ENCODE peak calls at places on chromosomes 4 and X, in five cellular contexts. One of them, this sample, is unnamed.

GRCh38 chrX:2311483-2311882 is 189.3 kb downstream of the DHRSX start:
- DNase-seq in cardiac fibroblast: no peak
- DNase-seq in C1 segment of cervical spinal cord: no peak
- DNase-seq in CD8-positive, alpha-beta memory T cell: no peak
- DNase-seq in RPMI7951: no peak
- DNase-seq in this sample: no peak

GRCh38 chrX:132292753-132293152 is 73.5 kb upstream of the RAP2C start:
- DNase-seq in cardiac fibroblast: peak; percentile 74
- DNase-seq in C1 segment of cervical spinal cord: no peak
- DNase-seq in RPMI7951: peak; percentile 41
- DNase-seq in CD8-positive, alpha-beta memory T cell: peak; percentile 49
- DNase-seq in this sample: no peak

GRCh38 chrX:134570509-134570846 is 87.8 kb downstream of the PLAC1 start:
- DNase-seq in cardiac fibroblast: no peak
- DNase-seq in CD8-positive, alpha-beta memory T cell: no peak
- DNase-seq in C1 segment of cervical spinal cord: no peak
- DNase-seq in RPMI7951: no peak
- DNase-seq in this sample: no peak

GRCh38 chr4:182286035-182286434 is 42.8 kb downstream of the TENM3 start:
- DNase-seq in cardiac fibroblast: no peak
- DNase-seq in CD8-positive, alpha-beta memory T cell: no peak
- DNase-seq in RPMI7951: peak; percentile 58
- DNase-seq in C1 segment of cervical spinal cord: no peak
- DNase-seq in this sample: peak; percentile 39

GRCh38 chr4:72077346-72077745 is 45.5 kb downstream of the NPFFR2 start:
- DNase-seq in CD8-positive, alpha-beta memory T cell: no peak
- DNase-seq in RPMI7951: no peak
- DNase-seq in C1 segment of cervical spinal cord: no peak
- DNase-seq in cardiac fibroblast: no peak
- DNase-seq in this sample: no peak

GRCh38 chr4:184330008-184330400 is 112.3 kb upstream of the ENPP6 start:
- DNase-seq in C1 segment of cervical spinal cord: peak; percentile 68
- DNase-seq in RPMI7951: peak; percentile 60
- DNase-seq in cardiac fibroblast: no peak
- DNase-seq in CD8-positive, alpha-beta memory T cell: no peak
- DNase-seq in this sample: no peak

GRCh38 chr4:176309772-176310171 is 10.0 kb upstream of the SPCS3 start:
- DNase-seq in RPMI7951: no peak
- DNase-seq in cardiac fibroblast: no peak
- DNase-seq in C1 segment of cervical spinal cord: no peak
- DNase-seq in CD8-positive, alpha-beta memory T cell: no peak
- DNase-seq in this sample: peak; percentile 37

GRCh38 chrX:35289952-35290351 is 347.4 kb downstream of the FAM47B start:
- DNase-seq in cardiac fibroblast: no peak
- DNase-seq in C1 segment of cervical spinal cord: no peak
- DNase-seq in RPMI7951: no peak
- DNase-seq in CD8-positive, alpha-beta memory T cell: no peak
- DNase-seq in this sample: no peak

GRCh38 chrX:28920554-28920953 is 333.3 kb downstream of the IL1RAPL1 start:
- DNase-seq in C1 segment of cervical spinal cord: no peak
- DNase-seq in RPMI7951: no peak
- DNase-seq in CD8-positive, alpha-beta memory T cell: no peak
- DNase-seq in cardiac fibroblast: peak; percentile 7
- DNase-seq in this sample: no peak

GRCh38 chr4:100258675-100259074 is 68.4 kb upstream of the DDIT4L start:
- DNase-seq in cardiac fibroblast: no peak
- DNase-seq in CD8-positive, alpha-beta memory T cell: no peak
- DNase-seq in C1 segment of cervical spinal cord: no peak
- DNase-seq in RPMI7951: no peak
- DNase-seq in this sample: no peak

GRCh38 chr4:74950200-74950599 is 17.3 kb downstream of the PARM1 start:
- DNase-seq in C1 segment of cervical spinal cord: no peak
- DNase-seq in RPMI7951: peak; percentile 2
- DNase-seq in cardiac fibroblast: no peak
- DNase-seq in CD8-positive, alpha-beta memory T cell: no peak
- DNase-seq in this sample: no peak

GRCh38 chr4:69546121-69546520 is 50.4 kb upstream of the UGT2B4 start:
- DNase-seq in CD8-positive, alpha-beta memory T cell: no peak
- DNase-seq in RPMI7951: no peak
- DNase-seq in C1 segment of cervical spinal cord: no peak
- DNase-seq in cardiac fibroblast: no peak
- DNase-seq in this sample: peak; percentile 63

GRCh38 chrX:69305333-69306062 is 140.2 kb upstream of the PJA1 start:
- DNase-seq in RPMI7951: no peak
- DNase-seq in CD8-positive, alpha-beta memory T cell: no peak
- DNase-seq in C1 segment of cervical spinal cord: peak; percentile 39
- DNase-seq in cardiac fibroblast: no peak
- DNase-seq in this sample: no peak

GRCh38 chr4:108783666-108784463 is 21.0 kb upstream of the ETNPPL start:
- DNase-seq in cardiac fibroblast: peak; percentile 21
- DNase-seq in CD8-positive, alpha-beta memory T cell: no peak
- DNase-seq in C1 segment of cervical spinal cord: no peak
- DNase-seq in RPMI7951: peak; percentile 35
- DNase-seq in this sample: no peak

GRCh38 chrX:153876112-153876491 is 9.9 kb downstream of the L1CAM start:
- DNase-seq in C1 segment of cervical spinal cord: no peak
- DNase-seq in RPMI7951: no peak
- DNase-seq in cardiac fibroblast: no peak
- DNase-seq in CD8-positive, alpha-beta memory T cell: no peak
- DNase-seq in this sample: no peak

GRCh38 chrX:11480626-11481025 is 185.1 kb downstream of the ARHGAP6 start:
- DNase-seq in cardiac fibroblast: peak; percentile 54
- DNase-seq in CD8-positive, alpha-beta memory T cell: no peak
- DNase-seq in RPMI7951: no peak
- DNase-seq in C1 segment of cervical spinal cord: no peak
- DNase-seq in this sample: no peak

GRCh38 chr4:18020145-18020670 is 1.3 kb downstream of the LCORL start:
- DNase-seq in C1 segment of cervical spinal cord: peak; percentile 24
- DNase-seq in RPMI7951: peak; percentile 9
- DNase-seq in CD8-positive, alpha-beta memory T cell: peak; percentile 46
- DNase-seq in cardiac fibroblast: peak; percentile 34
- DNase-seq in this sample: no peak

GRCh38 chr4:168888715-168889215 is 121.3 kb downstream of the CBR4 start:
- DNase-seq in RPMI7951: no peak
- DNase-seq in C1 segment of cervical spinal cord: no peak
- DNase-seq in cardiac fibroblast: no peak
- DNase-seq in CD8-positive, alpha-beta memory T cell: no peak
- DNase-seq in this sample: no peak

GRCh38 chr4:91116861-91117260 is 989.7 kb downstream of the CCSER1 start:
- DNase-seq in RPMI7951: no peak
- DNase-seq in CD8-positive, alpha-beta memory T cell: no peak
- DNase-seq in C1 segment of cervical spinal cord: no peak
- DNase-seq in cardiac fibroblast: peak; percentile 31
- DNase-seq in this sample: no peak

GRCh38 chr4:26431461-26432165 is 58.7 kb downstream of the CCKAR start:
- DNase-seq in CD8-positive, alpha-beta memory T cell: no peak
- DNase-seq in C1 segment of cervical spinal cord: no peak
- DNase-seq in cardiac fibroblast: no peak
- DNase-seq in RPMI7951: no peak
- DNase-seq in this sample: no peak

GRCh38 chrX:112769034-112769433 is 71.6 kb downstream of the AMOT start:
- DNase-seq in RPMI7951: no peak
- DNase-seq in C1 segment of cervical spinal cord: no peak
- DNase-seq in CD8-positive, alpha-beta memory T cell: no peak
- DNase-seq in cardiac fibroblast: no peak
- DNase-seq in this sample: no peak

GRCh38 chr4:112908511-112908910 is 140.9 kb upstream of the ANK2 start:
- DNase-seq in CD8-positive, alpha-beta memory T cell: no peak
- DNase-seq in C1 segment of cervical spinal cord: no peak
- DNase-seq in cardiac fibroblast: no peak
- DNase-seq in RPMI7951: peak; percentile 4
- DNase-seq in this sample: peak; percentile 22

GRCh38 chr4:602559-602942 is 22.8 kb upstream of the PDE6B start:
- DNase-seq in RPMI7951: no peak
- DNase-seq in C1 segment of cervical spinal cord: no peak
- DNase-seq in CD8-positive, alpha-beta memory T cell: peak; percentile 62
- DNase-seq in cardiac fibroblast: no peak
- DNase-seq in this sample: no peak

GRCh38 chrX:12973561-12974216 is 1.2 kb upstream of the TMSB4X start:
- DNase-seq in cardiac fibroblast: no peak
- DNase-seq in RPMI7951: no peak
- DNase-seq in CD8-positive, alpha-beta memory T cell: peak; percentile 73
- DNase-seq in C1 segment of cervical spinal cord: peak; percentile 27
- DNase-seq in this sample: no peak

GRCh38 chrX:118973389-118974087 is 880 bp upstream of the LONRF3 start:
- DNase-seq in C1 segment of cervical spinal cord: peak; percentile 4
- DNase-seq in RPMI7951: peak; percentile 5
- DNase-seq in CD8-positive, alpha-beta memory T cell: no peak
- DNase-seq in cardiac fibroblast: no peak
- DNase-seq in this sample: no peak

GRCh38 chr4:26268246-26268645 is 52.6 kb upstream of the RBPJ start:
- DNase-seq in C1 segment of cervical spinal cord: no peak
- DNase-seq in RPMI7951: peak; percentile 37
- DNase-seq in cardiac fibroblast: no peak
- DNase-seq in CD8-positive, alpha-beta memory T cell: no peak
- DNase-seq in this sample: no peak

GRCh38 chr4:174084542-174084941 is 198.9 kb downstream of the FBXO8 start:
- DNase-seq in C1 segment of cervical spinal cord: no peak
- DNase-seq in RPMI7951: no peak
- DNase-seq in CD8-positive, alpha-beta memory T cell: no peak
- DNase-seq in cardiac fibroblast: peak; percentile 51
- DNase-seq in this sample: peak; percentile 11

GRCh38 chr4:81095411-81095810 is 64.9 kb downstream of the BMP3 start:
- DNase-seq in CD8-positive, alpha-beta memory T cell: no peak
- DNase-seq in cardiac fibroblast: no peak
- DNase-seq in RPMI7951: no peak
- DNase-seq in C1 segment of cervical spinal cord: no peak
- DNase-seq in this sample: no peak

GRCh38 chrX:155745792-155746191 is 133.0 kb upstream of the TMLHE start:
- DNase-seq in cardiac fibroblast: peak; percentile 33
- DNase-seq in CD8-positive, alpha-beta memory T cell: no peak
- DNase-seq in RPMI7951: peak; percentile 55
- DNase-seq in C1 segment of cervical spinal cord: no peak
- DNase-seq in this sample: no peak

GRCh38 chrX:78455901-78456300 is 128.5 kb upstream of the CYSLTR1 start:
- DNase-seq in RPMI7951: peak; percentile 1
- DNase-seq in CD8-positive, alpha-beta memory T cell: no peak
- DNase-seq in C1 segment of cervical spinal cord: no peak
- DNase-seq in cardiac fibroblast: no peak
- DNase-seq in this sample: peak; percentile 6

GRCh38 chrX:18983711-18984380 is at the start of gene PHKA2:
- DNase-seq in C1 segment of cervical spinal cord: peak; percentile 58
- DNase-seq in CD8-positive, alpha-beta memory T cell: peak; percentile 49
- DNase-seq in RPMI7951: peak; percentile 65
- DNase-seq in cardiac fibroblast: peak; percentile 70
- DNase-seq in this sample: no peak

This sample was measured in NCI-H226.